ENCODE peak calls at places on chromosome 9, in six cellular contexts. L, W, X, R, V and N are unnamed samples.

GRCh38 chr9:74496819-74497749 is at the start of gene RORB:
- DNase-seq in W (no peak), L (peak), R (peak), V (no peak), X (peak), N (no peak)

GRCh38 chr9:89739531-89740315 is 134.9 kb downstream of the GADD45G start:
- DNase-seq in L (no peak), X (no peak), W (no peak), R (no peak), V (no peak), N (no peak)

GRCh38 chr9:113361304-113362018 is 12.1 kb downstream of the BSPRY start:
- DNase-seq in X (peak), W (no peak), R (no peak), V (no peak), L (no peak), N (no peak)

GRCh38 chr9:132901859-132902831 is 23.4 kb downstream of the SPACA9 start:
- DNase-seq in V (peak), L (peak), X (peak), W (peak), R (peak), N (peak)

GRCh38 chr9:136625101-136626065 is 37.3 kb upstream of the EGFL7 start:
- DNase-seq in L (peak), X (peak), W (peak), R (peak), V (no peak), N (peak)

GRCh38 chr9:123356851-123357747 is 1.1 kb downstream of the CRB2 start:
- DNase-seq in X (no peak), W (no peak), V (no peak), R (no peak), L (no peak), N (no peak)

GRCh38 chr9:35070823-35071813 is 1.3 kb downstream of the VCP start:
- DNase-seq in X (peak), R (no peak), V (no peak), L (no peak), W (no peak), N (peak)

GRCh38 chr9:16023466-16023865 is 470.6 kb downstream of the CCDC171 start:
- DNase-seq in V (no peak), R (no peak), L (no peak), X (no peak), W (no peak), N (no peak)

GRCh38 chr9:126693428-126693931 is 79.8 kb downstream of the LMX1B start:
- DNase-seq in L (no peak), W (no peak), V (no peak), X (no peak), R (no peak), N (no peak)

GRCh38 chr9:36999728-37000333 is 34.2 kb downstream of the PAX5 start:
- DNase-seq in X (no peak), L (no peak), W (no peak), V (no peak), R (no peak), N (peak)

GRCh38 chr9:133184971-133185370 is 21.3 kb upstream of the GBGT1 start:
- DNase-seq in R (peak), V (no peak), L (peak), X (peak), W (peak), N (peak)

GRCh38 chr9:127679506-127679905 is 27.3 kb upstream of the CFAP157 start:
- DNase-seq in W (no peak), X (no peak), L (no peak), R (no peak), V (no peak), N (no peak)

DNA sequence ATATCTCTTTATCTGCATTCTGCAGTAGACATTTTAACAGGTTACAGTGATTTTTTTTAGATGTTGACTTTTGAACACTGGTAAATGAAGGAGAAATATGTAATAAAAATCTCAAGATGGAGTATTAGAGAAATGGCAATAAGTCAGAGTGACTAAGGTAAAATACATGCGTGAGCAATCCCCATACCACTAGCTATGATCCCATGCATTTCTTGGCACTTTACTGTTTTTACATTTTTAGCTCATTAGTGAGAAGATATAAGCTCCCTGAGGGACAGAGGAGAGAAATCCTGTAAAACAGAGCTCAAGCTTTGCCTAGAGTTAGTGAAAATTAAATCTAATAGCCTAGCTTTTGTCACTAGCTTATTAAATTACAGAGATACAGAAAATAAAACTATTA is 181.9 kb upstream of the TRPM3 start:
- DNase-seq in L (no peak), W (no peak), X (no peak), V (no peak), R (no peak), N (no peak)
- TF ChIP-seq MAX in L (no peak), W (no peak), X (no peak), V (no peak), R (no peak), N (no peak)

GRCh38 chr9:71768388-71769174 is at the start of gene CEMIP2:
- DNase-seq in R (peak), W (peak), L (peak), V (no peak), X (peak), N (peak)
- TF ChIP-seq POLR2A in R (peak), W (peak), L (peak), V (peak), X (peak), N (no peak)

DNA sequence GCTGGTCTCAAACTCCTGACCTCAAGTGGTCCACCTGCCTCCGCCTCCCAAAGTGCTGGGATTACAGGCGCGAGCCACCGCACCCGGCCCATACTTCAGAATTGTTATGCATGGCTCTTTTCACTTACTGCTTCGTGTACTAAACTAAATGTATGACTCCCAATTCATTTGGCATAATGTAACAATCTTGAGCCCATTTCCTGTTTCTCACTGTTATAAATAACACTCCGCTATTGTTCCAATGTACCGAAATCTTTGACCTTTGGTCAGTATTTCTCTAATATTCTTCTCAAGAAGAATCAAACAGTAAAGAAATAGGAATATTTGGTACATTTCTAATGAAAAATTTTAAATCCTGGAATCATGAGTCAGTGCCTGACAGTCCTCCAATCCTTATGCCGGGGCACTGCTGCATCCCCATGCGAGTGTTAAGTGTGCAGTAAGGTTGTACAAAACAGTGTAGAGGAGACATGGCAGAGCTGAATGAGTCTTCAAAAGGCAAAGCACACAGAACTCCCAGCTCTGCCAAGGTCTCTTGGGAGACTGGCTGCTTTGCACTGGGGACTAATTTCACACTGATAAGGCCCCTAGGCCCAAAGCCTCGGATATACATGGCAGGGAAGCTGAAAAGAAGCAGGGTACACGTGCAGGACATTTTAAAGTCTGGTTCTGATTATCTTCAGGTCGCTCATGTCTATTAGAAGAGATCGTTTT is 58.4 kb downstream of the HABP4 start:
- DNase-seq in L (no peak), X (peak), V (no peak), W (no peak), R (no peak), N (no peak)
- TF ChIP-seq MYC in L (no peak), X (no peak), V (no peak), W (no peak), R (no peak), N (no peak)

DNA sequence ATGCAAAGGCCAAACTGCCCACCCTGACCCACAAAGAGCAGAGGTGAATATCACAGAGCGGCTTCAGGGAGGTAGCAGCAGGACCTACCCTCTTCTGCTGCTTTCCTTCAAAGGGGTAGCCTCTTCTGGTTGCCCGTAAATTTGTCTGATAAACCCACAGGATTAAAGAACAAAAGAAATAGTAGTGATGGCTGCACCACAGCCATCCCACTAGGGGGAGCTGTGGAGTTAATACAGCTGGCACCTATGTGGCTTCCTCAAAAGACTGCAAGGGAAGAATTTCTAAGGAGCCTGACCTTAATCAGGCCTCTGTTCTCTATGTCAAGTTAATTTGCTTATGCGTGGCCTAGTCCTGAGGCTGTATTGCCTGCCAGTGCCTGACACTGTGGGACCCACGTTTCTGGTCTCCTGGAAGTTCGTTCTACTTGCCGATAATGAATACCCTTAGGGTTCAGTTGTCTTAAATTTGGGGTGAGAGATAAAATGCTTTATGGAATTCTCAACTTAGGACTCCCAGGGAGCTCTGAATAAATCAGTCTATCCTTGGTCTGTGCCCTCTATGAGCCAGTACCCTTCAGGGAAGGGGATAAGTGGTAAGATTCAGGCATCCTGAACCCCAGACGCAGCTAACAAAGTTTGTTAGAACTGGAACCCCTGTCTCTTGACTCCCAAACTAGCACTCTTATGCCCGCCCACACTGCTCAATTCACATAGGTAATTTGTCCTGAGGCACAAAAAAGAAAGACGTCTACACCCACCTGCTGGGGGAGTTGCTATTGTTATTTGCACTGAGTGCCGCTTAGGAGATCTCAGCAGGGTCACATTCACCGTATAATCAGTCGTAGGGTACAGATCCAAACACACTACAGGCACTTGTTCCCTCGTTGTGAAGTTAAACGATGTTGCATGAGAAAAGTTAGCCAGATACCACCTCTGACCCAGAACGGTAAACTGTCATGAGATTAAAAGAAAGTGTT is 77.1 kb downstream of the SUSD1 start:
- DNase-seq in X (peak), L (peak), V (no peak), R (peak), W (peak), N (peak)
- TF ChIP-seq MAX in X (no peak), L (no peak), V (no peak), R (no peak), W (no peak), N (no peak)

DNA sequence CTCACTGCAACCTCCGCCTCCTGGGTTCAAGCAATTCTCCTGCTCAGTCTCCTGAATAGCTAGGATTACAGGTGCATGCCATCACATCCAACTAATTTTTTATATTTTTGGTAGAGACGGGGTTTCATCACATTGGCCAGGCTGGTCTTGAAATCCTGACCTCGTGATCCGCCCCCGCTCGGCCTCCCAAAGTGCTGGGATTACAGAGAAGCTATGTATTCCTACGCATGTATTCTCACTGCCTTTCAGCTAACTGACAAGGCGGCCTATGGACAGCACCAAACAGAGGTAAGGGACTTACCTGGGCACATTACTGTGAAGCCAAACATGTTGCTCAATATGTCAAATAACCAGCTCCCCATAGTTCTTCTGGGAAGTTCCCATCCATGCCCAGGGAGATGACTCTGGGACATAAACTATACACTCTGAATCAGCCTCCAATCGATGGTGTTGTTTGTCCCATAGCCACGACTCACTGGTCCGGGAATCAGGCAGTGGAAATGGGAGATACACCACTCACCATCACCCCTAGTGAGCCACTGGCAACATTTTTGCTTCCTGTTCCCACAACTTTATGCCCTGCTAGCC is 114.6 kb downstream of the SYK start:
- DNase-seq in W (no peak), R (no peak), V (no peak), X (no peak), L (no peak), N (no peak)
- TF ChIP-seq POLR2A in W (no peak), R (no peak), V (no peak), X (no peak), L (no peak), N (no peak)

DNA sequence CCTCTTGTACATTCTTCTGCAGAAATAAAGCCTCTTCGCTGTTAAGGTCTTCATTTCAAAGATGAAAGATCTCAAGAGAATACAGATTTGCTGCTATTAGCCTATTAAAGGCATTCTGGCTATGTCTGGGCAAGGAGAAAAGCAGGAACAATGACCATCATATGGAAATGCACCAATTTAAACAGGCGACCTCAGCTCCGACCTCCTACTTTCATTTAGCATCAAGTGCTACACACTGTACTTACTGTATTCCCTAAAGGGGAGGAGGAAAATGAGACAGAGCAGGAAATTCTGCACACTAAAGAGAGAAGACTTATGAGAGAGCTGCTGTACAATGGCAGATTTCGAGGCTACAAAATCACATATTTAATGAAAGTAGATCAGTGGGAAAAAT is 64.9 kb downstream of the HABP4 start:
- DNase-seq in R (no peak), X (no peak), W (no peak), L (no peak), V (no peak), N (no peak)
- TF ChIP-seq MYC in R (no peak), X (no peak), W (no peak), L (no peak), V (no peak), N (no peak)

GRCh38 chr9:115461284-115461683 is 343.3 kb upstream of the TNC start:
- DNase-seq in X (no peak), R (no peak), W (no peak), V (no peak), L (no peak), N (no peak)

DNA sequence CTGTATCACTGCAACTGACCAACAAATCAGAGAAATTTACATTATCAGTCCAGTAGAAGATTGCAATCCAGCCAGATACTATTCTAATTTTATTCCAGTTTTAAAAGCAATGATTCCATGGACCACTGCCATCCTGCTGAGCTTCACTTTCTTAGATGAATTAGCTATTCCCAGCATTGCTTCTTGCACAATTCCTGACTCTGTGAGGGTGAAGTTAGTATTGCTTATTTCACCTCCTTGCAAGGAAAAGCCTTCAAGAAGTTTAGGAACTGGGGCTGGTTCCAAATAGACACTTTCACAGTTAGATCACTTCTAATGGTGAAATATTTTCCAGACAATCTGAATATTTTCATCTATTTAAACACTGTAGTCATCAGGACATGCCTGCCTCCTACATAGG is 338.6 kb upstream of the TNC start:
- DNase-seq in V (no peak), W (no peak), X (no peak), R (no peak), L (no peak), N (no peak)
- TF ChIP-seq MAX in V (no peak), W (no peak), X (no peak), R (no peak), L (no peak), N (no peak)